ENCODE peak calls at places on chromosomes 4 and X, in six cellular contexts. B is stomach, A is H1, X is GM23338, L is prostate gland, J is HepG2. S is an unnamed sample.

GRCh38 chr4:5165419-5166369 is 114.4 kb downstream of the STK32B start:
- DNase-seq in B (no peak), A (no peak), X (peak), L (no peak), J (no peak), S (no peak)

GRCh38 chr4:185672618-185673017 is 137.3 kb upstream of the PDLIM3 start:
- DNase-seq in B (no peak), A (no peak), X (no peak), L (no peak), J (no peak), S (no peak)

GRCh38 chr4:138838251-138838650 is 177.3 kb upstream of the NOCT start:
- DNase-seq in B (no peak), A (no peak), X (no peak), L (no peak), J (no peak), S (no peak)

GRCh38 chrX:25020391-25021131 is 4.8 kb upstream of the ARX start:
- DNase-seq in B (no peak), A (no peak), X (peak), L (no peak), J (no peak), S (no peak)

GRCh38 chrX:19865567-19866363 is 21.6 kb downstream of the SH3KBP1 start:
- DNase-seq in B (no peak), A (no peak), X (no peak), L (no peak), J (no peak), S (peak)

GRCh38 chrX:71212536-71212935 is 10.5 kb upstream of the GJB1 start:
- DNase-seq in B (no peak), A (no peak), X (no peak), L (peak), J (no peak), S (no peak)

GRCh38 chr4:87977521-87978278 is 2.2 kb downstream of the SPP1 start:
- DNase-seq in B (no peak), A (no peak), X (no peak), L (no peak), J (no peak), S (no peak)

GRCh38 chrX:10620121-10620699 is at the start of gene MID1:
- DNase-seq in B (peak), A (no peak), X (peak), L (peak), J (no peak), S (peak)

GRCh38 chrX:149903889-149904748 is 23.1 kb downstream of the MAGEA8 start:
- DNase-seq in B (no peak), A (no peak), X (peak), L (no peak), J (peak), S (no peak)

GRCh38 chrX:136251042-136251991 is at the start of gene MAP7D3:
- DNase-seq in B (peak), A (peak), X (peak), L (peak), J (no peak), S (peak)

GRCh38 chrX:9635368-9635767 is 130.3 kb downstream of the GPR143 start:
- DNase-seq in B (no peak), A (no peak), X (no peak), L (no peak), J (no peak), S (no peak)

GRCh38 chr4:163492951-163493504 is 1.5 kb upstream of the TMA16 start:
- DNase-seq in B (no peak), A (no peak), X (peak), L (no peak), J (no peak), S (no peak)

GRCh38 chrX:16869393-16870094 is 618 bp downstream of the RBBP7 start:
- DNase-seq in B (peak), A (no peak), X (peak), L (peak), J (no peak), S (peak)

GRCh38 chr4:129583868-129584267 is 487.9 kb downstream of the C4orf33 start:
- DNase-seq in B (no peak), A (no peak), X (no peak), L (no peak), J (no peak), S (no peak)

GRCh38 chr4:54877006-54877405 is 219.2 kb downstream of the KIT start:
- DNase-seq in B (no peak), A (no peak), X (no peak), L (no peak), J (no peak), S (no peak)

GRCh38 chr4:85681194-85681803 is 206.3 kb downstream of the ARHGAP24 start:
- DNase-seq in B (no peak), A (no peak), X (no peak), L (no peak), J (no peak), S (no peak)

GRCh38 chr4:13659341-13660070 is 32.0 kb upstream of the BOD1L1 start:
- DNase-seq in B (no peak), A (no peak), X (no peak), L (no peak), J (no peak), S (no peak)

GRCh38 chrX:144379156-144379555 is 495.3 kb downstream of the UBE2NL start:
- DNase-seq in B (no peak), A (no peak), X (no peak), L (no peak), J (no peak), S (no peak)

GRCh38 chrX:68146054-68146453 is 287.2 kb downstream of the OPHN1 start:
- DNase-seq in B (no peak), A (no peak), X (peak), L (no peak), J (peak), S (no peak)

GRCh38 chr4:141502755-141503154 is 133.6 kb upstream of the IL15 start:
- DNase-seq in B (no peak), A (no peak), X (no peak), L (no peak), J (no peak), S (no peak)

GRCh38 chr4:10403633-10404445 is 53.4 kb downstream of the ZNF518B start:
- DNase-seq in B (no peak), A (peak), X (peak), L (peak), J (peak), S (no peak)

GRCh38 chr4:575281-576141 is 584 bp downstream of the TMEM271 start:
- DNase-seq in B (no peak), A (peak), X (peak), L (no peak), J (no peak), S (peak)

GRCh38 chr4:577499-578450 is 1.7 kb upstream of the TMEM271 start:
- DNase-seq in B (no peak), A (peak), X (peak), L (no peak), J (peak), S (peak)

GRCh38 chr4:578451-579443 is 2.7 kb upstream of the TMEM271 start:
- DNase-seq in B (no peak), A (no peak), X (peak), L (no peak), J (no peak), S (peak)

GRCh38 chr4:576245-576821 is at the start of gene TMEM271:
- DNase-seq in B (no peak), A (no peak), X (peak), L (no peak), J (no peak), S (peak)

DNA sequence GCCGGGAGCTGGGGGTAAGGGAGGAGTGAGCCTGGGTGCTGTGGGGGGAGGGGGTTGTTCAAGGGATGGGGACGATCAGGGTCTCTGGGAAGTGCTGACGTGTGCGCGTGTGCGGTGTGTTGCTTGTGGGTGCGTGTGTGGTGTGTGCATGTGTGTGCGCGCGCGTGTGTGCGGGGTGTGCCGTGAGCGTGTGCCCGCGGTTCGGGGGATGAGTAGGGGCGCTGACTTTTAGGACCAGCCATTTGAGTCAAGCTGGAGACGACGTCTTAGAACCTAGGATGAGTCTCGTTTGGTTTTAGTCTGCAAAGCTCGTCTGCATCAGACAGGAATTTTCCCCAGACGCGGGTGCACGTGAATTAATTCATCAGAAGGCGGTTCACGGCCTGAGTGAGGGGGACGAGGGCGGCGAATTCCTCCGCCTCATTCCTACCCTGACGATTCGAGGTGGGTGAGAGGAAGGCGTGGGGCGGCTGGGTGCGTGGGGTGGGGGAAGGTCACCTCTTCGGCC is 950 bp upstream of the TMEM271 start:
- DNase-seq in B (no peak), A (no peak), X (peak), L (no peak), J (no peak), S (peak)
- TF ChIP-seq POLR2AphosphoS5 in B (no peak), A (no peak), X (no peak), L (no peak), J (no peak), S (no peak)

GRCh38 chrX:1144293-1144692 is 68.2 kb downstream of the CRLF2 start:
- DNase-seq in B (no peak), A (no peak), X (no peak), L (no peak), J (no peak), S (peak)

GRCh38 chrX:1138476-1138875 is 74.0 kb downstream of the CRLF2 start:
- DNase-seq in B (no peak), A (no peak), X (no peak), L (no peak), J (no peak), S (peak)

GRCh38 chrX:1137531-1137930 is 74.9 kb downstream of the CRLF2 start:
- DNase-seq in B (no peak), A (no peak), X (no peak), L (no peak), J (no peak), S (peak)

GRCh38 chrX:1139101-1139500 is 73.3 kb downstream of the CRLF2 start:
- DNase-seq in B (no peak), A (no peak), X (no peak), L (no peak), J (no peak), S (peak)

GRCh38 chrX:1140236-1140681 is 72.2 kb downstream of the CRLF2 start:
- DNase-seq in B (no peak), A (no peak), X (no peak), L (no peak), J (no peak), S (peak)
- TF ChIP-seq POLR2AphosphoS5 in B (no peak), A (no peak), X (no peak), L (no peak), J (no peak), S (no peak)

GRCh38 chrX:106995678-106996077 is 4.3 kb downstream of the MORC4 start:
- DNase-seq in B (no peak), A (no peak), X (no peak), L (no peak), J (no peak), S (no peak)

GRCh38 chrX:107000013-107000515 is at the start of gene MORC4:
- DNase-seq in B (peak), A (peak), X (peak), L (peak), J (peak), S (peak)

GRCh38 chrX:106997611-106998010 is 2.4 kb downstream of the MORC4 start:
- DNase-seq in B (no peak), A (no peak), X (no peak), L (no peak), J (no peak), S (no peak)

DNA sequence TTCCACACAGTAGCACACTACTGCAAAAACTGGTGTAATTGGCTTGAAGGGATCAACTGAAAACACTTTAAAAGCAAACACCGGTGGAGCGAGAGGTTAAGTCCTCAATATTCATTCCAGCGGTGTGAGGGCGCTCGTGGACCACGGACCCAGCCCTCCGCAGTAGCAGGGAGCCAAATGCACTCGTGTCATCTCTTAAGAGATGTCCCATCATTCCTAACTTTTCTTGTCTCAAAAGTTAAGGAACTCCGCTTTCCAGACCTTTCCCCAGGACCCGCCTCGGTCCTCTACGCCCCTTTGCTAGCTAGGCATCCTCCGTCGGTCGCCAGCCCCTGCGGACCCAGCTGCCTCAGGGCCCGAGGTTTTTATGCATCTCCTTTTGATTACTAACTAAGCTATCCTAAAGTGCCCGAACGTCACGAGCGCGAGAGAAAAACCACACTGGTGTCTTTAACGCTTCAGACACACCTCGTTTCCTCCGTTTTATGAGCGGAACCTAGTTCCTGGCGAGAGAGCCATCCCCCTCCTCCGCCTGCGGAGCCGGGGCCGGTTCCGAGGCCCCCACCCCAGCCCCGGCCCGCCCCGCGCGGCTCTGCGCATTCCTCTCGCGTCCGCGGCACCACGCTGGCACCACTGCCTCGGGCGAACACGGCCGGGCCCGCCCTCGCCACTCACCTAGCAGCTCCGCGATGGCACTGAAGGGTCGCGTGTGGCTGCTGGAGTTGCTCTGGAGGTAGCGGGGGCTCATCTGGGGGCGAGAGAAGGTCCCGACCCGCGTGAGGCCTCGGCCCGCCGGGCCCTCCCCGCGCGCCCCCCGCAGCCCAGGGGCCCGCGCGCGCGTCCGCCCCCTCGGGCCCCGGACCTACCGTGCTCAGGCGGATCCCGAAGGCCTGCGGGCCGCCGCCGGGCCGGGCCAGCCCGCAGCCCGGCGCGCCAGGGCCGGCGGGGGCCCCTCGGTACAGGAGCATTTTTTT is 723 bp downstream of the MORC4 start:
- DNase-seq in B (peak), A (no peak), X (peak), L (peak), J (peak), S (peak)
- TF ChIP-seq POLR2AphosphoS5 in B (no peak), A (no peak), X (no peak), L (peak), J (no peak), S (no peak)

GRCh38 chrX:39856472-39857121 is 241.2 kb downstream of the BCOR start:
- DNase-seq in B (peak), A (no peak), X (no peak), L (no peak), J (no peak), S (no peak)

GRCh38 chrX:39855748-39856129 is 242.0 kb downstream of the BCOR start:
- DNase-seq in B (peak), A (no peak), X (peak), L (no peak), J (no peak), S (no peak)

GRCh38 chrX:39857780-39858179 is 240.0 kb downstream of the BCOR start:
- DNase-seq in B (no peak), A (no peak), X (no peak), L (no peak), J (no peak), S (no peak)

GRCh38 chrX:39862958-39863357 is 234.8 kb downstream of the BCOR start:
- DNase-seq in B (no peak), A (no peak), X (no peak), L (no peak), J (no peak), S (no peak)

GRCh38 chrX:39859991-39860861 is 237.5 kb downstream of the BCOR start:
- DNase-seq in B (peak), A (peak), X (peak), L (no peak), J (no peak), S (no peak)
- TF ChIP-seq POLR2AphosphoS5 in B (no peak), A (no peak), X (no peak), L (no peak), J (no peak), S (peak)

DNA sequence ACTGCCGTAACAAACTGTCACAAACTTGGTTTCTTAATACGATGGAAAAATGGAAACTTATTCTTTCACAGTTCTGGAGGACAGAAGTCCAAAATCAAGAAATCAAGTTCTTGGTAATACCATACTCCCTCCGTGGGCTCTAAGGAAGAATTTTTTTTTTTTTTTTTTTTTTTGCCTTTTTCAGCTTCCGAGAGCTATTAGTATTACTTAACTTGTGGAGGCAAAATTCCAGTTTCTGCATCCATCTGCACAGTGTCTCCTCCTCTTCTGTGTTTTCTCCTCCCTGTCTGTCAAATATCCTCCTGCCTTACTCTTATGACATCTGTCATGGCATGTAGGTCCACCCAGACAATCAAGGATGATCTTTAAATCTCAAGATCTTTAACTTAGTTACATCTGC is 426.6 kb downstream of the SPRY1 start:
- DNase-seq in B (no peak), A (no peak), X (no peak), L (no peak), J (no peak), S (no peak)
- TF ChIP-seq POLR2AphosphoS5 in B (no peak), A (no peak), X (no peak), L (no peak), J (no peak), S (no peak)